ENCODE peak calls at places on chromosomes 3 and 15, in nine cellular contexts. P, U, R, W, M, E, B, K and Q are unnamed samples.

GRCh38 chr3:183116051-183116614 is 16.8 kb upstream of the MCCC1 start:
- DNase-seq in E (peak; percentile 100), M (peak; percentile 89), R (no peak), B (no peak), P (peak; percentile 49), K (peak; percentile 72), U (peak; percentile 6), W (peak; percentile 51), Q (peak; percentile 61)

GRCh38 chr15:89815769-89816168 is 1.1 kb upstream of the ANPEP start:
- DNase-seq in U (no peak), E (no peak), B (no peak), W (no peak), K (no peak), R (no peak), P (no peak), M (no peak), Q (no peak)

GRCh38 chr3:45551214-45552010 is 43.1 kb upstream of the LIMD1 start:
- DNase-seq in R (peak; percentile 93), U (no peak), W (no peak), M (no peak), E (no peak), B (peak; percentile 93), K (no peak), P (peak; percentile 92), Q (no peak)

GRCh38 chr3:4493931-4494806 is 1.0 kb downstream of the ITPR1 start:
- DNase-seq in B (peak; percentile 8), M (no peak), U (no peak), K (peak; percentile 33), E (no peak), R (no peak), W (no peak), P (peak; percentile 58), Q (peak; percentile 32)

GRCh38 chr3:177731644-177732268 is 534.5 kb upstream of the TBL1XR1 start:
- DNase-seq in W (no peak), R (no peak), K (no peak), E (no peak), P (no peak), U (no peak), M (no peak), B (peak; percentile 78), Q (no peak)

GRCh38 chr3:183548262-183548769 is 7.2 kb downstream of the KLHL6 start:
- DNase-seq in B (peak; percentile 57), W (no peak), M (no peak), E (no peak), P (no peak), R (no peak), U (no peak), K (no peak), Q (no peak)

GRCh38 chr3:177777699-177778098 is 580.4 kb upstream of the TBL1XR1 start:
- DNase-seq in B (peak; percentile 26), K (peak; percentile 20), P (peak; percentile 57), E (peak; percentile 42), R (peak; percentile 31), M (peak; percentile 44), W (peak; percentile 36), U (no peak), Q (peak; percentile 40)

GRCh38 chr15:35737521-35737920 is 191.6 kb upstream of the DPH6 start:
- DNase-seq in K (no peak), W (no peak), R (no peak), B (peak; percentile 39), M (no peak), E (no peak), P (no peak), U (no peak), Q (no peak)

GRCh38 chr3:140093742-140094141 is 158.8 kb downstream of the CLSTN2 start:
- DNase-seq in M (no peak), R (peak; percentile 55), B (peak; percentile 53), P (no peak), W (no peak), K (no peak), U (no peak), E (peak; percentile 14), Q (no peak)

GRCh38 chr3:163019260-163019659 is 1522.7 kb downstream of the OTOL1 start:
- DNase-seq in P (no peak), B (no peak), K (no peak), E (no peak), R (no peak), W (no peak), U (no peak), M (no peak), Q (no peak)

GRCh38 chr3:108183178-108183577 is 39.0 kb downstream of the IFT57 start:
- DNase-seq in M (no peak), P (peak; percentile 17), K (no peak), W (no peak), R (no peak), B (no peak), U (no peak), E (no peak), Q (no peak)

GRCh38 chr15:96564546-96564945 is 234.0 kb downstream of the NR2F2 start:
- DNase-seq in M (no peak), W (no peak), B (no peak), K (no peak), U (no peak), P (no peak), R (no peak), E (no peak), Q (no peak)

GRCh38 chr3:46422617-46423016 is 15.6 kb downstream of the CCRL2 start:
- DNase-seq in R (no peak), U (no peak), B (no peak), M (no peak), E (no peak), P (peak; percentile 19), K (no peak), W (no peak), Q (no peak)